ENCODE peak calls at places on chromosomes 4 and X, in nine cellular contexts. C, M, U, I, S, L, J, E and F are unnamed samples.

GRCh38 chr4:43014266-43014665 is 121.8 kb downstream of the GRXCR1 start:
- DNase-seq in C (no peak), M (no peak), U (no peak), I (no peak), S (no peak), L (no peak), J (no peak), E (no peak), F (no peak)

GRCh38 chr4:1053080-1053661 is 41.7 kb downstream of the FGFRL1 start:
- DNase-seq in C (peak; percentile 55), M (no peak), U (no peak), I (no peak), S (peak; percentile 59), L (no peak), J (no peak), E (no peak), F (no peak)

GRCh38 chr4:108114503-108114902 is 54.2 kb downstream of the LEF1 start:
- DNase-seq in C (no peak), M (no peak), U (no peak), I (no peak), S (no peak), L (no peak), J (no peak), E (no peak), F (no peak)

GRCh38 chr4:172982151-172982590 is 186.4 kb upstream of the GALNT7 start:
- DNase-seq in C (no peak), M (no peak), U (no peak), I (no peak), S (no peak), L (no peak), J (peak; percentile 18), E (peak; percentile 91), F (no peak)

GRCh38 chr4:67288964-67289363 is 256.3 kb downstream of the CENPC start:
- DNase-seq in C (no peak), M (no peak), U (no peak), I (no peak), S (no peak), L (peak; percentile 53), J (peak; percentile 1), E (no peak), F (no peak)

GRCh38 chr4:139532951-139533350 is 23.1 kb downstream of the SETD7 start:
- DNase-seq in C (no peak), M (no peak), U (no peak), I (no peak), S (no peak), L (no peak), J (no peak), E (no peak), F (no peak)

GRCh38 chrX:1925053-1925481 is 310.2 kb downstream of the ASMT start:
- DNase-seq in C (no peak), M (no peak), U (no peak), I (no peak), S (no peak), L (no peak), J (peak; percentile 29), E (no peak), F (no peak)

GRCh38 chrX:18026171-18026570 is 165.1 kb upstream of the RAI2 start:
- DNase-seq in C (no peak), M (no peak), U (no peak), I (no peak), S (no peak), L (no peak), J (peak; percentile 35), E (no peak), F (no peak)

GRCh38 chrX:24025741-24026402 is 1.1 kb downstream of the KLHL15 start:
- DNase-seq in C (no peak), M (no peak), U (no peak), I (no peak), S (no peak), L (peak; percentile 69), J (peak; percentile 44), E (no peak), F (no peak)

GRCh38 chrX:12947545-12948235 is 27.2 kb upstream of the TMSB4X start:
- DNase-seq in C (no peak), M (no peak), U (no peak), I (no peak), S (no peak), L (no peak), J (no peak), E (no peak), F (no peak)

GRCh38 chr4:17324431-17324830 is 187.5 kb downstream of the QDPR start:
- DNase-seq in C (no peak), M (peak; percentile 60), U (peak; percentile 6), I (no peak), S (no peak), L (peak; percentile 4), J (peak; percentile 53), E (no peak), F (no peak)

GRCh38 chr4:155367608-155368007 is 9.2 kb downstream of the MAP9 start:
- DNase-seq in C (no peak), M (no peak), U (no peak), I (no peak), S (no peak), L (no peak), J (no peak), E (no peak), F (no peak)

GRCh38 chrX:113929004-113929403 is 654.9 kb upstream of the HTR2C start:
- DNase-seq in C (no peak), M (no peak), U (no peak), I (no peak), S (no peak), L (peak; percentile 13), J (peak; percentile 48), E (no peak), F (no peak)

GRCh38 chr4:104302731-104303130 is 192.0 kb downstream of the CXXC4 start:
- DNase-seq in C (no peak), M (no peak), U (no peak), I (no peak), S (no peak), L (no peak), J (no peak), E (no peak), F (no peak)

GRCh38 chrX:153674219-153674851 is 722 bp upstream of the PNCK start:
- DNase-seq in C (no peak), M (no peak), U (no peak), I (no peak), S (peak; percentile 35), L (no peak), J (no peak), E (no peak), F (no peak)

GRCh38 chrX:149962859-149963757 is 24.8 kb upstream of the EOLA2 start:
- DNase-seq in C (no peak), M (no peak), U (no peak), I (peak; percentile 2), S (no peak), L (peak; percentile 47), J (peak; percentile 69), E (peak; percentile 27), F (no peak)

GRCh38 chr4:165612936-165613335 is 234.1 kb downstream of the CPE start:
- DNase-seq in C (no peak), M (no peak), U (no peak), I (no peak), S (no peak), L (no peak), J (no peak), E (no peak), F (no peak)

GRCh38 chr4:90745176-90745575 is 618.0 kb downstream of the CCSER1 start:
- DNase-seq in C (no peak), M (no peak), U (no peak), I (no peak), S (no peak), L (peak; percentile 29), J (peak; percentile 0), E (no peak), F (no peak)

GRCh38 chr4:80077639-80078038 is 4.6 kb upstream of the ANTXR2 start:
- DNase-seq in C (no peak), M (no peak), U (no peak), I (no peak), S (no peak), L (peak; percentile 45), J (peak; percentile 30), E (no peak), F (no peak)

GRCh38 chr4:40856836-40857362 is 107.1 kb downstream of the NSUN7 start:
- DNase-seq in C (peak; percentile 88), M (peak; percentile 58), U (no peak), I (no peak), S (peak; percentile 88), L (peak; percentile 36), J (no peak), E (no peak), F (peak; percentile 83)

GRCh38 chr4:184648220-184649025 is 824 bp downstream of the CASP3 start:
- DNase-seq in C (peak; percentile 87), M (peak; percentile 64), U (peak; percentile 26), I (peak; percentile 58), S (peak; percentile 85), L (peak; percentile 38), J (peak; percentile 81), E (no peak), F (peak; percentile 69)

GRCh38 chr4:124266706-124267105 is 445.8 kb downstream of the ANKRD50 start:
- DNase-seq in C (no peak), M (no peak), U (no peak), I (no peak), S (no peak), L (no peak), J (no peak), E (no peak), F (no peak)

GRCh38 chr4:100876546-100876945 is 358.7 kb upstream of the EMCN start:
- DNase-seq in C (no peak), M (no peak), U (no peak), I (no peak), S (no peak), L (no peak), J (no peak), E (no peak), F (no peak)

GRCh38 chr4:101238706-101239105 is 108.6 kb downstream of the PPP3CA start:
- DNase-seq in C (no peak), M (no peak), U (no peak), I (no peak), S (no peak), L (peak; percentile 62), J (peak; percentile 41), E (no peak), F (no peak)

GRCh38 chr4:176902710-176903323 is 110.1 kb upstream of the VEGFC start:
- DNase-seq in C (no peak), M (no peak), U (no peak), I (no peak), S (no peak), L (peak; percentile 90), J (peak; percentile 93), E (peak; percentile 61), F (no peak)

GRCh38 chr4:185359767-185360446 is 35.8 kb downstream of the LRP2BP start:
- DNase-seq in C (no peak), M (no peak), U (no peak), I (no peak), S (no peak), L (peak; percentile 83), J (peak; percentile 54), E (no peak), F (no peak)

GRCh38 chr4:184170996-184171395 is 46.7 kb downstream of the ENPP6 start:
- DNase-seq in C (no peak), M (no peak), U (no peak), I (no peak), S (no peak), L (peak; percentile 47), J (no peak), E (no peak), F (no peak)

GRCh38 chr4:164136181-164136616 is 617.7 kb upstream of the SMIM31 start:
- DNase-seq in C (no peak), M (no peak), U (no peak), I (no peak), S (no peak), L (peak; percentile 3), J (no peak), E (no peak), F (no peak)

GRCh38 chr4:86919824-86920223 is 15.0 kb upstream of the AFF1 start:
- DNase-seq in C (no peak), M (no peak), U (no peak), I (no peak), S (no peak), L (peak; percentile 85), J (no peak), E (no peak), F (no peak)